ENCODE peak calls at places on chromosomes 6 and 20, in nine cellular contexts. Q is lower lobe of right lung, T is HCT116, H is lower leg skin, F is pancreas, V is fibroblast of lung, Y is A549, C is GM12864, R is suprapubic skin. X is an unnamed sample.

GRCh38 chr20:48051810-48052491 is 266.7 kb upstream of the SULF2 start:
- DNase-seq in T (no peak), F (no peak), C (no peak), Q (no peak), Y (peak), R (no peak), H (no peak), V (peak), X (peak)

GRCh38 chr6:156989159-156989806 is 212.1 kb downstream of the ARID1B start:
- DNase-seq in Q (no peak), V (no peak), T (no peak), R (no peak), Y (no peak), H (no peak), F (no peak), C (no peak), X (no peak)

GRCh38 chr6:42988486-42989020 is 4.2 kb downstream of the PPP2R5D start:
- DNase-seq in C (no peak), Q (no peak), F (no peak), T (no peak), R (no peak), H (no peak), Y (no peak), V (peak), X (peak)

GRCh38 chr6:34912715-34913464 is 23.8 kb downstream of the ANKS1A start:
- DNase-seq in Q (no peak), V (peak), C (peak), Y (no peak), H (no peak), T (no peak), R (no peak), F (no peak), X (peak)

GRCh38 chr6:22025468-22026159 is 271.2 kb downstream of the PRL start:
- DNase-seq in Q (no peak), T (no peak), H (no peak), C (peak), R (no peak), V (peak), Y (peak), F (no peak), X (peak)

GRCh38 chr6:168158280-168158979 is 79.4 kb upstream of the FRMD1 start:
- DNase-seq in V (no peak), F (no peak), R (peak), H (no peak), Y (no peak), Q (no peak), C (no peak), T (no peak), X (no peak)

GRCh38 chr6:90131614-90132423 is 164.8 kb downstream of the BACH2 start:
- DNase-seq in C (no peak), Y (no peak), Q (no peak), T (no peak), R (no peak), H (peak), V (peak), F (no peak), X (peak)

GRCh38 chr20:835220-836045 is 1.9 kb downstream of the FAM110A start:
- DNase-seq in T (no peak), V (no peak), Q (no peak), C (no peak), R (no peak), F (peak), H (no peak), Y (no peak), X (no peak)

GRCh38 chr20:36573798-36574277 is 441 bp downstream of the TGIF2 start:
- DNase-seq in R (peak), V (no peak), H (no peak), Q (peak), F (peak), Y (no peak), C (no peak), T (no peak), X (no peak)

GRCh38 chr20:25252686-25253421 is 5.0 kb downstream of the PYGB start:
- DNase-seq in F (no peak), R (peak), H (no peak), Q (no peak), C (no peak), Y (no peak), V (no peak), T (no peak), X (no peak)

GRCh38 chr20:56715309-56715708 is 86.2 kb downstream of the TFAP2C start:
- DNase-seq in H (no peak), V (no peak), F (no peak), T (no peak), R (no peak), C (no peak), Q (no peak), Y (no peak), X (no peak)

GRCh38 chr6:157861814-157862213 is 38.8 kb downstream of the SNX9 start:
- DNase-seq in V (peak), H (no peak), C (no peak), T (no peak), Y (no peak), Q (no peak), R (no peak), F (no peak), X (peak)

GRCh38 chr6:31479933-31480535 is 17.9 kb upstream of the MICB start:
- DNase-seq in F (no peak), Q (no peak), C (no peak), T (no peak), V (no peak), Y (no peak), R (peak), H (no peak), X (no peak)

GRCh38 chr20:37071481-37071911 is 24.3 kb downstream of the RBL1 start:
- DNase-seq in C (peak), H (peak), Q (no peak), V (peak), Y (no peak), F (no peak), T (no peak), R (no peak), X (peak)

GRCh38 chr20:11003341-11003740 is 329.5 kb upstream of the JAG1 start:
- DNase-seq in T (no peak), C (no peak), R (no peak), F (no peak), H (no peak), V (no peak), Y (no peak), Q (no peak), X (no peak)

GRCh38 chr6:107869871-107870270 is 45.8 kb upstream of the SCML4 start:
- DNase-seq in F (no peak), V (no peak), Y (no peak), H (no peak), T (no peak), R (no peak), C (no peak), Q (no peak), X (no peak)

GRCh38 chr6:120302041-120302440 is 952.5 kb upstream of the MAN1A1 start:
- DNase-seq in Y (no peak), H (no peak), T (no peak), F (no peak), Q (no peak), R (no peak), V (no peak), C (no peak), X (no peak)

GRCh38 chr6:142569676-142570075 is 267.9 kb downstream of the ADGRG6 start:
- DNase-seq in Q (no peak), F (no peak), T (peak), Y (no peak), V (no peak), R (no peak), H (no peak), C (no peak), X (peak)

GRCh38 chr6:124676033-124676432 is 286.2 kb upstream of the RNF217 start:
- DNase-seq in Y (no peak), C (no peak), T (no peak), H (no peak), R (no peak), V (peak), Q (no peak), F (no peak), X (peak)

GRCh38 chr6:158174024-158174423 is 5.9 kb downstream of the GTF2H5 start:
- DNase-seq in T (no peak), H (no peak), R (no peak), C (no peak), Y (no peak), V (no peak), Q (no peak), F (no peak), X (no peak)

GRCh38 chr6:35727206-35727934 is 9.5 kb upstream of the ARMC12 start:
- DNase-seq in R (peak), T (no peak), H (peak), Q (peak), C (no peak), Y (peak), V (peak), F (peak), X (peak)

GRCh38 chr6:155660243-155660977 is 204.8 kb upstream of the NOX3 start:
- DNase-seq in C (no peak), R (no peak), V (no peak), H (no peak), T (no peak), Q (no peak), Y (no peak), F (no peak), X (no peak)

GRCh38 chr6:88548891-88549505 is 382.9 kb upstream of the CNR1 start:
- DNase-seq in F (no peak), Y (no peak), T (no peak), V (no peak), Q (no peak), C (no peak), R (no peak), H (no peak), X (peak)

GRCh38 chr6:91358986-91359385 is 772.1 kb upstream of the MAP3K7 start:
- DNase-seq in C (no peak), Y (no peak), F (no peak), Q (no peak), R (no peak), V (no peak), T (no peak), H (no peak), X (no peak)

GRCh38 chr6:121810346-121811032 is 375.0 kb downstream of the GJA1 start:
- DNase-seq in H (no peak), R (no peak), T (no peak), Q (no peak), C (no peak), Y (no peak), V (no peak), F (no peak), X (no peak)

GRCh38 chr20:58179432-58180099 is 48.9 kb downstream of the ANKRD60 start:
- DNase-seq in V (peak), Y (peak), T (no peak), R (no peak), C (no peak), Q (peak), F (peak), H (no peak), X (peak)

GRCh38 chr6:46521464-46521971 is 30.3 kb upstream of the RCAN2 start:
- DNase-seq in C (no peak), F (no peak), T (no peak), Y (no peak), R (no peak), H (no peak), V (peak), Q (no peak), X (peak)

GRCh38 chr20:57650266-57650665 is 30.0 kb upstream of the ZBP1 start:
- DNase-seq in F (no peak), C (no peak), Q (peak), T (no peak), R (no peak), V (no peak), H (no peak), Y (peak), X (no peak)

GRCh38 chr6:169249057-169249456 is 4.6 kb downstream of the THBS2 start:
- DNase-seq in Q (no peak), T (no peak), V (no peak), H (no peak), R (peak), Y (no peak), F (no peak), C (no peak), X (no peak)

GRCh38 chr20:40016359-40016758 is 672.7 kb downstream of the MAFB start:
- DNase-seq in R (no peak), Q (no peak), Y (no peak), F (no peak), T (no peak), V (no peak), H (no peak), C (no peak), X (no peak)

GRCh38 chr6:129843573-129843972 is 17.5 kb downstream of the TMEM244 start:
- DNase-seq in F (no peak), R (no peak), H (no peak), C (no peak), V (no peak), Q (no peak), Y (no peak), T (no peak), X (no peak)

GRCh38 chr6:66599541-66599940 is 892.5 kb upstream of the EYS start:
- DNase-seq in F (no peak), Y (no peak), C (no peak), R (no peak), H (no peak), Q (no peak), V (peak), T (no peak), X (no peak)

GRCh38 chr6:7879579-7879978 is 31.0 kb downstream of the TXNDC5 start:
- DNase-seq in F (no peak), V (no peak), T (no peak), H (no peak), Q (no peak), R (no peak), C (no peak), Y (no peak), X (no peak)

GRCh38 chr6:5403076-5403475 is 141.8 kb downstream of the FARS2 start:
- DNase-seq in T (no peak), Q (no peak), Y (no peak), H (no peak), F (no peak), C (no peak), R (no peak), V (no peak), X (no peak)

GRCh38 chr20:48564997-48565396 is 262.8 kb downstream of the PREX1 start:
- DNase-seq in F (no peak), R (no peak), Q (no peak), H (no peak), V (no peak), T (peak), C (no peak), Y (no peak), X (no peak)

GRCh38 chr6:26028753-26029569 is 58.3 kb upstream of the HFE start:
- DNase-seq in H (no peak), Y (no peak), F (no peak), T (no peak), Q (no peak), V (no peak), R (no peak), C (no peak), X (no peak)

GRCh38 chr20:47860049-47860830 is 75.0 kb upstream of the SULF2 start:
- DNase-seq in T (no peak), Y (no peak), H (no peak), C (no peak), F (no peak), V (no peak), Q (no peak), R (no peak), X (no peak)

GRCh38 chr20:51014797-51015722 is 7.8 kb downstream of the KCNG1 start:
- DNase-seq in Y (peak), H (no peak), T (no peak), R (no peak), V (peak), C (no peak), Q (no peak), F (peak), X (peak)

GRCh38 chr20:32051720-32052089 is 337 bp upstream of the HCK start:
- DNase-seq in Q (no peak), Y (no peak), V (no peak), C (no peak), F (no peak), T (no peak), H (no peak), R (no peak), X (no peak)
- H3K4me3 ChIP-seq in Q (peak), Y (peak), V (no peak), C (peak), F (peak), T (no peak), H (no peak), R (peak), X (no peak)

GRCh38 chr20:19974621-19975435 is 42.3 kb upstream of the NAA20 start:
- DNase-seq in T (no peak), Y (peak), C (no peak), V (peak), F (peak), H (peak), Q (peak), R (peak), X (peak)

GRCh38 chr20:19975901-19976300 is 41.3 kb upstream of the NAA20 start:
- DNase-seq in R (no peak), T (no peak), F (no peak), V (peak), C (no peak), Y (peak), H (no peak), Q (no peak), X (peak)

GRCh38 chr20:19973920-19974620 is 43.1 kb upstream of the NAA20 start:
- DNase-seq in Q (peak), R (peak), Y (no peak), T (no peak), V (peak), C (no peak), H (peak), F (peak), X (peak)

GRCh38 chr20:19976595-19977372 is 40.4 kb upstream of the NAA20 start:
- DNase-seq in F (peak), V (peak), H (peak), Y (peak), C (no peak), T (peak), Q (peak), R (no peak), X (peak)

GRCh38 chr20:19975436-19975799 is 41.7 kb upstream of the NAA20 start:
- DNase-seq in T (no peak), R (no peak), Y (peak), F (peak), Q (peak), C (no peak), H (no peak), V (peak), X (peak)
- TF ChIP-seq CTCF in T (no peak), R (no peak), Y (no peak), F (no peak), Q (no peak), C (no peak), H (no peak), V (no peak), X (no peak)

GRCh38 chr6:132286298-132287019 is 114.8 kb downstream of the MOXD1 start:
- DNase-seq in Y (no peak), H (no peak), C (no peak), V (no peak), R (no peak), T (no peak), F (no peak), Q (no peak), X (no peak)

GRCh38 chr6:132287101-132287500 is 114.2 kb downstream of the MOXD1 start:
- DNase-seq in R (no peak), T (no peak), H (no peak), Y (no peak), F (no peak), Q (no peak), V (no peak), C (no peak), X (no peak)

GRCh38 chr6:132285004-132285780 is 116.1 kb downstream of the MOXD1 start:
- DNase-seq in Q (no peak), F (no peak), V (no peak), Y (no peak), H (no peak), R (no peak), C (no peak), T (no peak), X (no peak)

GRCh38 chr6:132289761-132290160 is 111.5 kb downstream of the MOXD1 start:
- DNase-seq in R (no peak), F (no peak), Y (no peak), C (no peak), T (no peak), H (no peak), V (no peak), Q (no peak), X (no peak)
- H3K4me3 ChIP-seq in R (no peak), F (no peak), Y (no peak), C (no peak), T (no peak), H (no peak), V (no peak), Q (no peak), X (no peak)

GRCh38 chr6:111478749-111479148 is 4.3 kb downstream of the REV3L start:
- DNase-seq in Y (no peak), H (no peak), F (no peak), R (no peak), T (peak), C (no peak), V (peak), Q (no peak), X (peak)
- TF ChIP-seq CTCF in Y (peak), H (no peak), F (no peak), R (peak), T (peak), C (peak), V (peak), Q (peak), X (peak)

GRCh38 chr6:41769376-41769775 is 10.3 kb downstream of the FRS3 start:
- DNase-seq in H (no peak), Y (no peak), T (no peak), Q (no peak), R (no peak), V (no peak), F (no peak), C (no peak), X (no peak)
- H3K4me3 ChIP-seq in H (no peak), Y (no peak), T (no peak), Q (no peak), R (no peak), V (no peak), F (no peak), C (no peak), X (no peak)

X was measured in cardiac fibroblast.